ENCODE peak calls at places on chromosomes 16 and 17, in four cellular contexts. V is H1, M is WTC11, C is K562. A is an unnamed sample.

GRCh38 chr17:35433075-35433894 is 985 bp upstream of the SLFN12 start:
- DNase-seq in V (peak), M (peak), C (peak), A (no peak)

GRCh38 chr17:81579821-81580321 is 27.7 kb upstream of the FAAP100 start:
- DNase-seq in V (no peak), M (no peak), C (peak), A (no peak)

GRCh38 chr16:17105239-17105721 is 365.5 kb downstream of the XYLT1 start:
- DNase-seq in V (no peak), M (no peak), C (no peak), A (no peak)

GRCh38 chr17:15351925-15352324 is 10.5 kb upstream of the TEKT3 start:
- DNase-seq in V (no peak), M (no peak), C (no peak), A (no peak)

GRCh38 chr17:58913971-58914769 is 158.5 kb downstream of the PPM1E start:
- DNase-seq in V (no peak), M (no peak), C (no peak), A (no peak)

GRCh38 chr16:46404028-46404427 is 217.2 kb downstream of the SHCBP1 start:
- DNase-seq in V (no peak), M (no peak), C (no peak), A (no peak)

GRCh38 chr16:88287219-88287618 is 95.5 kb upstream of the ZNF469 start:
- DNase-seq in V (no peak), M (no peak), C (peak), A (peak)

GRCh38 chr16:48607056-48607825 is 2.7 kb downstream of the N4BP1 start:
- DNase-seq in V (no peak), M (no peak), C (no peak), A (no peak)

GRCh38 chr17:17140590-17140980 is 65.5 kb downstream of the PLD6 start:
- DNase-seq in V (no peak), M (no peak), C (peak), A (no peak)

GRCh38 chr17:246226-246625 is 64.8 kb upstream of the DOC2B start:
- DNase-seq in V (no peak), M (peak), C (no peak), A (no peak)

GRCh38 chr17:57451126-57451690 is 194.9 kb downstream of the MSI2 start:
- DNase-seq in V (no peak), M (no peak), C (no peak), A (no peak)

GRCh38 chr17:82287849-82288601 is 14.5 kb upstream of the CSNK1D start:
- DNase-seq in V (no peak), M (no peak), C (peak), A (no peak)

GRCh38 chr17:73697872-73698271 is 53.6 kb upstream of the SDK2 start:
- DNase-seq in V (no peak), M (peak), C (no peak), A (no peak)

GRCh38 chr16:69839240-69839688 is 77.1 kb downstream of the WWP2 start:
- DNase-seq in V (no peak), M (no peak), C (no peak), A (no peak)

DNA sequence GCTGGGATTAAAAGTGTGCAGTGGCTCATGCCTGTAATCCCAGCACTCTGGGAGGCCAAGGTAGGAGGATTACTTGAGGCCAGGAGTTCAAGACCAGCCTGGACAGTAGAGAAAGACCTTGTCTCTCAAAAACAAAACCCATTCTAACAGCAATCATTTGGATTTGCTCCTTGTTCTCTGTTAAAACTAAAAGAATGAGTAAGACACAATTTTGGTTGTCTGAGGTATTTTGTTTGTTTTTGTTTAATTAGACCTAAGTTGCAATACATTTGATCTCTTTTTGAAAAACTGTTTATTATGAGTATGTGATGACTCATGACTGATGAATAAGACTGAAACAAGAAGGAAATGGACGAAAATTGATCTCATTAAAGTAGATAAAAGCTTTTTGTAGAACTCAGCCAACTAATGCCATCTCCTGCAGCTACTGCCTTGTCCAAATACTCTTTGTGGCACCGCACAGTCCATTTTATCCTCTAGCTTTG is 29.0 kb downstream of the GLG1 start:
- DNase-seq in V (no peak), M (no peak), C (no peak), A (no peak)
- TF ChIP-seq TEAD4 in V (no peak), M (no peak), C (no peak), A (no peak)

GRCh38 chr17:61456688-61457225 is 4.5 kb downstream of the TBX4 start:
- DNase-seq in V (no peak), M (no peak), C (no peak), A (no peak)

GRCh38 chr17:61458491-61459433 is 6.5 kb downstream of the TBX4 start:
- DNase-seq in V (no peak), M (no peak), C (no peak), A (no peak)

GRCh38 chr17:61455754-61456681 is 3.8 kb downstream of the TBX4 start:
- DNase-seq in V (no peak), M (no peak), C (no peak), A (no peak)

GRCh38 chr17:61458000-61458399 is 5.8 kb downstream of the TBX4 start:
- DNase-seq in V (no peak), M (no peak), C (no peak), A (no peak)

DNA sequence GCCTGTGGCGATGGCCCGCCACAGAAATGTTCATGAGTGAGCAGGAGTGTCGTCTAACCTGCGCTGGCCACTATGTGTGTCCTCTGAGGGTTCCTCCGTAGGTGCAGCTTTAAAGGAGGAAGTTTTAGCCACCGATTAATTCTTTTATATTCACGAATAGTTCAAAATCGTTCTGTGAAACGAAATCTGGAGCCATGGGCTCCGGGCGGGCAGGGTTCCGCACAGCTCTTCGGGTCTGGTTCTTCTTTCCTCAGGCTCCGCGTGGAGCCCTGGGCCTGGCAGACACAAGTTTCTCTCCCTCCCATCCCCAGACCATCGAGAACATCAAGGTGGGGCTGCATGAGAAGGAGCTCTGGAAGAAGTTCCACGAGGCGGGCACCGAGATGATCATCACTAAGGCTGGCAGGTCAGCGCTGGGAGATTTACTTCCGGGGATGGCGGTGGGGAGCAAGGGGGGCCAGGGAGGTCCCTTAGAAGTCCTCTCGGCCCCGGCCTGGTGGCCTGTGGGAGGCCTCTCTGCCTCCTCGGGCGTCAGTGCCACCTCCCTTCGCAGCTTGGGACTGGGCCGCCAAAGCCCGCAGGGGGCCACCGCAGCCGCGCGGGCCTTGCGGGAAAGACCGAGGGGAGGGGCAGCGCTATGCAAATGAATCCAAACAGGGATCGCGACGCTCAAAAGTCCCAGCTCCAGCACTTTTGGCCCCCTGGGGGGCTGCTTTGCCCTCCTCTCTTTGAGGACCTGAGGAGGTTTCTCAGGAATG is 5.2 kb downstream of the TBX4 start:
- DNase-seq in V (no peak), M (peak), C (no peak), A (no peak)
- TF ChIP-seq TEAD4 in V (no peak), M (no peak), C (no peak), A (no peak)

DNA sequence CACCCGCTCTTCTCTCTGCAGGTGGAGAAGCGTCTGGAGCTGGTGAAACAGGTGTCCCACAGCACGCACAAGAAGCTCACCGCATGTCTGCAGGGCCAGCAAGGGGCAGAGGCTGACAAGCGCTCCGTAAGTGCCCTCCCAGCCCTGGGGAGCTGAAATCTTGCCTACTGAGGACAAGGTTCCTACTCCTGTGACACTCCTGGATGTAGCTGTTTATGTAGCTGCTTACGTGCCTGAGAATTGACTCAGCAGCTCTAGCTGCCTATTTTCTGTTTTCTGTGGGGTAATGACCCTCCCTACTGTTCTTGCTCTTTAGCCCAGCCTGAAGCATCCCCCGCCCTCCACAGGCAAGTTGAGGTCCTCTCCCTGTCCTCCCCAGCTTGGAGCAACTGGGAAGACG is 107.1 kb downstream of the ARHGAP44 start:
- DNase-seq in V (no peak), M (no peak), C (no peak), A (no peak)
- TF ChIP-seq TEAD4 in V (no peak), M (no peak), C (no peak), A (no peak)

GRCh38 chr16:4301177-4301576 is 14.7 kb upstream of the GLIS2 start:
- DNase-seq in V (no peak), M (no peak), C (no peak), A (no peak)

GRCh38 chr16:4301968-4302367 is 13.9 kb upstream of the GLIS2 start:
- DNase-seq in V (no peak), M (no peak), C (no peak), A (no peak)

GRCh38 chr16:4306439-4307214 is 9.2 kb upstream of the GLIS2 start:
- DNase-seq in V (no peak), M (no peak), C (no peak), A (peak)

GRCh38 chr16:4307215-4308037 is 8.4 kb upstream of the GLIS2 start:
- DNase-seq in V (peak), M (peak), C (peak), A (peak)

GRCh38 chr16:4303973-4304372 is 11.9 kb upstream of the GLIS2 start:
- DNase-seq in V (no peak), M (no peak), C (no peak), A (peak)
- TF ChIP-seq TEAD4 in V (no peak), M (no peak), C (no peak), A (no peak)

GRCh38 chr16:84774810-84775209 is 45.0 kb upstream of the CRISPLD2 start:
- DNase-seq in V (no peak), M (no peak), C (no peak), A (no peak)
- TF ChIP-seq TEAD4 in V (no peak), M (no peak), C (no peak), A (no peak)

A was measured in SK-N-SH.